ENCODE peak calls at places on chromosome 7, in five cellular contexts. O, Z, P, V and Y are unnamed samples.

GRCh38 chr7:112282476-112283188 is 76.1 kb downstream of the ZNF277 start:
- DNase-seq in O (no peak), Z (no peak), P (no peak), V (no peak), Y (no peak)

GRCh38 chr7:40057292-40057691 is 77.1 kb downstream of the MPLKIP start:
- DNase-seq in O (no peak), Z (no peak), P (peak; percentile 19), V (peak; percentile 24), Y (peak; percentile 66)

GRCh38 chr7:6578114-6579084 is 1.1 kb downstream of the ZDHHC4 start:
- DNase-seq in O (no peak), Z (no peak), P (no peak), V (peak; percentile 17), Y (peak; percentile 19)

GRCh38 chr7:85172530-85172941 is 14.3 kb downstream of the SEMA3D start:
- DNase-seq in O (no peak), Z (no peak), P (peak; percentile 87), V (peak; percentile 91), Y (peak; percentile 85)

GRCh38 chr7:134440067-134440466 is 18.8 kb downstream of the AKR1B1 start:
- DNase-seq in O (no peak), Z (no peak), P (no peak), V (no peak), Y (no peak)

GRCh38 chr7:94391716-94392390 is 2.8 kb upstream of the COL1A2 start:
- DNase-seq in O (no peak), Z (peak; percentile 15), P (peak; percentile 75), V (peak; percentile 76), Y (peak; percentile 95)

GRCh38 chr7:16916111-16916639 is 34.4 kb upstream of the AGR3 start:
- DNase-seq in O (no peak), Z (no peak), P (peak; percentile 88), V (peak; percentile 92), Y (peak; percentile 96)

GRCh38 chr7:105521027-105521730 is 892 bp downstream of the PUS7 start:
- DNase-seq in O (peak; percentile 90), Z (peak; percentile 58), P (peak; percentile 62), V (peak; percentile 76), Y (peak; percentile 59)

GRCh38 chr7:98049034-98049433 is 57.6 kb upstream of the LMTK2 start:
- DNase-seq in O (no peak), Z (no peak), P (no peak), V (peak; percentile 74), Y (no peak)

GRCh38 chr7:151455690-151456089 is 15.7 kb upstream of the CRYGN start:
- DNase-seq in O (no peak), Z (no peak), P (no peak), V (no peak), Y (no peak)

GRCh38 chr7:143025331-143025730 is 1.6 kb downstream of the OR9A2 start:
- DNase-seq in O (no peak), Z (no peak), P (no peak), V (no peak), Y (no peak)

GRCh38 chr7:27083646-27084045 is 12.2 kb downstream of the HOXA1 start:
- DNase-seq in O (no peak), Z (no peak), P (no peak), V (no peak), Y (no peak)

GRCh38 chr7:10940748-10941358 is 32.8 kb upstream of the PHF14 start:
- DNase-seq in O (peak; percentile 63), Z (no peak), P (no peak), V (no peak), Y (no peak)

GRCh38 chr7:134293029-134293740 is 23.5 kb downstream of the SLC35B4 start:
- DNase-seq in O (no peak), Z (no peak), P (no peak), V (no peak), Y (no peak)

GRCh38 chr7:8363407-8364015 is 69.9 kb upstream of the NXPH1 start:
- DNase-seq in O (no peak), Z (no peak), P (no peak), V (no peak), Y (no peak)

GRCh38 chr7:80372415-80372814 is 139.4 kb downstream of the GNAT3 start:
- DNase-seq in O (no peak), Z (no peak), P (peak; percentile 76), V (peak; percentile 30), Y (peak; percentile 87)

GRCh38 chr7:30468791-30469190 is 9.8 kb downstream of the NOD1 start:
- DNase-seq in O (no peak), Z (no peak), P (no peak), V (no peak), Y (peak; percentile 62)

GRCh38 chr7:14085901-14086300 is 96.4 kb upstream of the ETV1 start:
- DNase-seq in O (no peak), Z (no peak), P (no peak), V (peak; percentile 8), Y (peak; percentile 10)

GRCh38 chr7:98974906-98975816 is 96.8 kb downstream of the TRRAP start:
- DNase-seq in O (no peak), Z (no peak), P (no peak), V (no peak), Y (no peak)

GRCh38 chr7:73770002-73770859 is at the start of gene CLDN3:
- DNase-seq in O (peak; percentile 81), Z (peak; percentile 76), P (peak; percentile 24), V (no peak), Y (no peak)

GRCh38 chr7:29275493-29275892 is 80.9 kb downstream of the CHN2 start:
- DNase-seq in O (no peak), Z (no peak), P (no peak), V (no peak), Y (no peak)

GRCh38 chr7:50656141-50656895 is 91.1 kb upstream of the DDC start:
- DNase-seq in O (no peak), Z (no peak), P (no peak), V (no peak), Y (peak; percentile 27)

GRCh38 chr7:108253275-108254044 is 123.3 kb upstream of the LAMB4 start:
- DNase-seq in O (no peak), Z (no peak), P (no peak), V (peak; percentile 77), Y (peak; percentile 51)

GRCh38 chr7:16062269-16062668 is 359.1 kb downstream of the CRPPA start:
- DNase-seq in O (no peak), Z (no peak), P (peak; percentile 57), V (peak; percentile 79), Y (peak; percentile 87)

GRCh38 chr7:134701272-134701671 is 54.6 kb downstream of the BPGM start:
- DNase-seq in O (peak; percentile 8), Z (no peak), P (peak; percentile 57), V (peak; percentile 72), Y (peak; percentile 79)

GRCh38 chr7:84237533-84238173 is 43.1 kb upstream of the SEMA3A start:
- DNase-seq in O (no peak), Z (no peak), P (peak; percentile 94), V (peak; percentile 88), Y (peak; percentile 84)

GRCh38 chr7:129896568-129897382 is 56.0 kb downstream of the UBE2H start:
- DNase-seq in O (no peak), Z (no peak), P (peak; percentile 69), V (peak; percentile 58), Y (no peak)

GRCh38 chr7:87342231-87342630 is 3.2 kb upstream of the CROT start:
- DNase-seq in O (no peak), Z (no peak), P (no peak), V (peak; percentile 44), Y (no peak)

GRCh38 chr7:105999256-105999655 is 36.2 kb downstream of the CDHR3 start:
- DNase-seq in O (no peak), Z (no peak), P (no peak), V (no peak), Y (no peak)